ENCODE peak calls at places on chromosome 4, in eight cellular contexts. One of them, this sample, is unnamed. For H3K4me1, the result is how much of the 10 kb centered on the place peaks cover.

GRCh38 chr4:169665039-169665732 is 44.8 kb downstream of the CLCN3 start:
- DNase-seq in upper lobe of right lung: no peak
- DNase-seq in CD8-positive, alpha-beta memory T cell: no peak
- DNase-seq in neuronal stem cell: no peak
- DNase-seq in mesendoderm: no peak
- DNase-seq in ascending aorta: no peak
- DNase-seq in fibroblast of lung: peak
- DNase-seq in ovary: no peak
- DNase-seq in this sample: no peak

GRCh38 chr4:153019906-153020305 is 83.8 kb downstream of the FHDC1 start:
- DNase-seq in upper lobe of right lung: no peak
- DNase-seq in CD8-positive, alpha-beta memory T cell: no peak
- DNase-seq in neuronal stem cell: no peak
- DNase-seq in mesendoderm: no peak
- DNase-seq in ascending aorta: no peak
- DNase-seq in fibroblast of lung: no peak
- DNase-seq in ovary: no peak
- DNase-seq in this sample: no peak

GRCh38 chr4:148288448-148288847 is 153.8 kb downstream of the NR3C2 start:
- DNase-seq in upper lobe of right lung: no peak
- DNase-seq in CD8-positive, alpha-beta memory T cell: no peak
- DNase-seq in neuronal stem cell: no peak
- DNase-seq in mesendoderm: no peak
- DNase-seq in ascending aorta: no peak
- DNase-seq in fibroblast of lung: no peak
- DNase-seq in ovary: no peak
- DNase-seq in this sample: no peak

GRCh38 chr4:138399041-138399440 is 156.9 kb upstream of the SLC7A11 start:
- DNase-seq in upper lobe of right lung: no peak
- DNase-seq in CD8-positive, alpha-beta memory T cell: no peak
- DNase-seq in neuronal stem cell: no peak
- DNase-seq in mesendoderm: no peak
- DNase-seq in ascending aorta: no peak
- DNase-seq in fibroblast of lung: no peak
- DNase-seq in ovary: no peak
- DNase-seq in this sample: no peak

GRCh38 chr4:8892556-8893226 is 21.1 kb upstream of the HMX1 start:
- DNase-seq in upper lobe of right lung: no peak
- DNase-seq in CD8-positive, alpha-beta memory T cell: no peak
- DNase-seq in neuronal stem cell: no peak
- DNase-seq in mesendoderm: no peak
- DNase-seq in ascending aorta: no peak
- DNase-seq in fibroblast of lung: no peak
- DNase-seq in ovary: no peak
- DNase-seq in this sample: no peak

GRCh38 chr4:18369561-18369960 is 348.0 kb upstream of the LCORL start:
- DNase-seq in upper lobe of right lung: no peak
- DNase-seq in CD8-positive, alpha-beta memory T cell: no peak
- DNase-seq in neuronal stem cell: no peak
- DNase-seq in mesendoderm: no peak
- DNase-seq in ascending aorta: no peak
- DNase-seq in fibroblast of lung: no peak
- DNase-seq in ovary: no peak
- DNase-seq in this sample: no peak

GRCh38 chr4:118340109-118340508 is 12.7 kb downstream of the PRSS12 start:
- DNase-seq in upper lobe of right lung: no peak
- DNase-seq in CD8-positive, alpha-beta memory T cell: no peak
- DNase-seq in neuronal stem cell: no peak
- DNase-seq in mesendoderm: no peak
- DNase-seq in ascending aorta: no peak
- DNase-seq in fibroblast of lung: no peak
- DNase-seq in ovary: no peak
- DNase-seq in this sample: no peak

GRCh38 chr4:41443340-41444079 is 94.4 kb upstream of the LIMCH1 start:
- DNase-seq in upper lobe of right lung: no peak
- DNase-seq in CD8-positive, alpha-beta memory T cell: no peak
- DNase-seq in neuronal stem cell: no peak
- DNase-seq in mesendoderm: no peak
- DNase-seq in ascending aorta: no peak
- DNase-seq in fibroblast of lung: no peak
- DNase-seq in ovary: no peak
- DNase-seq in this sample: no peak

GRCh38 chr4:159227378-159227777 is 124.5 kb downstream of the RAPGEF2 start:
- DNase-seq in upper lobe of right lung: no peak
- DNase-seq in CD8-positive, alpha-beta memory T cell: no peak
- DNase-seq in neuronal stem cell: no peak
- DNase-seq in mesendoderm: peak
- DNase-seq in ascending aorta: no peak
- DNase-seq in fibroblast of lung: peak
- DNase-seq in ovary: no peak
- DNase-seq in this sample: no peak

DNA sequence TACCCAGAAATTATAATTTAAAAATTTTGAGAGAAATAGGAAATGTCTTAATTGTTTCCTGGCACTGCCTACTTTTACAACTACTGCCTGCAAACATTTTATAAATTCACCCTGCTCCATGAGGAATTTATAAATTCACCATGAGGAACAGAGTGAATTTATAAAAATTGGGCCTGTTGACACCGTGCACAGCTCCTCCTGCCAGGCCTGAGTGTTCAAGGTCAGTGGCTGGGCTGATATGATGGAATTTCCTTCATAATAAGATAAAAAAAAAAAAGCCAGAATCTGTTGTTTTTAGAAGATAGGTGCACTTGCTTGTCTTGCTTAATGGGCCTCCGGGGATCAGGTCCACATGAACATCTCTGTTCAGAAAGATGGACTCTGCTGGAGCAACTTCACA is 151.7 kb upstream of the RASGEF1B start:
- DNase-seq in upper lobe of right lung: no peak
- DNase-seq in CD8-positive, alpha-beta memory T cell: no peak
- DNase-seq in neuronal stem cell: no peak
- DNase-seq in mesendoderm: no peak
- DNase-seq in ascending aorta: no peak
- DNase-seq in fibroblast of lung: no peak
- DNase-seq in ovary: no peak
- DNase-seq in this sample: no peak
- H3K4me1 ChIP-seq in upper lobe of right lung: under half
- H3K4me1 ChIP-seq in CD8-positive, alpha-beta memory T cell: under half
- H3K4me1 ChIP-seq in neuronal stem cell: under half
- H3K4me1 ChIP-seq in mesendoderm: under half
- H3K4me1 ChIP-seq in ascending aorta: under half
- H3K4me1 ChIP-seq in fibroblast of lung: under half
- H3K4me1 ChIP-seq in ovary: under half
- H3K4me1 ChIP-seq in this sample: under half

GRCh38 chr4:1243451-1244080 is 5.4 kb downstream of the CTBP1 start:
- DNase-seq in upper lobe of right lung: no peak
- DNase-seq in CD8-positive, alpha-beta memory T cell: no peak
- DNase-seq in neuronal stem cell: no peak
- DNase-seq in mesendoderm: no peak
- DNase-seq in ascending aorta: no peak
- DNase-seq in fibroblast of lung: no peak
- DNase-seq in ovary: no peak
- DNase-seq in this sample: no peak

GRCh38 chr4:1244081-1244977 is 4.6 kb downstream of the CTBP1 start:
- DNase-seq in upper lobe of right lung: no peak
- DNase-seq in CD8-positive, alpha-beta memory T cell: no peak
- DNase-seq in neuronal stem cell: no peak
- DNase-seq in mesendoderm: no peak
- DNase-seq in ascending aorta: no peak
- DNase-seq in fibroblast of lung: no peak
- DNase-seq in ovary: peak
- DNase-seq in this sample: no peak

GRCh38 chr4:1245481-1246051 is 3.4 kb downstream of the CTBP1 start:
- DNase-seq in upper lobe of right lung: no peak
- DNase-seq in CD8-positive, alpha-beta memory T cell: no peak
- DNase-seq in neuronal stem cell: no peak
- DNase-seq in mesendoderm: no peak
- DNase-seq in ascending aorta: no peak
- DNase-seq in fibroblast of lung: no peak
- DNase-seq in ovary: no peak
- DNase-seq in this sample: no peak

GRCh38 chr4:1246111-1246881 is 2.6 kb downstream of the CTBP1 start:
- DNase-seq in upper lobe of right lung: peak
- DNase-seq in CD8-positive, alpha-beta memory T cell: no peak
- DNase-seq in neuronal stem cell: no peak
- DNase-seq in mesendoderm: no peak
- DNase-seq in ascending aorta: no peak
- DNase-seq in fibroblast of lung: no peak
- DNase-seq in ovary: peak
- DNase-seq in this sample: no peak

GRCh38 chr4:1244978-1245471 is 3.9 kb downstream of the CTBP1 start:
- DNase-seq in upper lobe of right lung: no peak
- DNase-seq in CD8-positive, alpha-beta memory T cell: no peak
- DNase-seq in neuronal stem cell: no peak
- DNase-seq in mesendoderm: no peak
- DNase-seq in ascending aorta: no peak
- DNase-seq in fibroblast of lung: no peak
- DNase-seq in ovary: no peak
- DNase-seq in this sample: no peak
- H3K4me3 ChIP-seq in upper lobe of right lung: no peak
- H3K4me3 ChIP-seq in CD8-positive, alpha-beta memory T cell: no peak
- H3K4me3 ChIP-seq in neuronal stem cell: no peak
- H3K4me3 ChIP-seq in mesendoderm: no peak
- H3K4me3 ChIP-seq in ascending aorta: peak
- H3K4me3 ChIP-seq in fibroblast of lung: no peak
- H3K4me3 ChIP-seq in ovary: no peak
- H3K4me3 ChIP-seq in this sample: no peak

GRCh38 chr4:6910340-6910959 is 824 bp downstream of the TBC1D14 start:
- DNase-seq in upper lobe of right lung: no peak
- DNase-seq in CD8-positive, alpha-beta memory T cell: no peak
- DNase-seq in neuronal stem cell: no peak
- DNase-seq in mesendoderm: peak
- DNase-seq in ascending aorta: no peak
- DNase-seq in fibroblast of lung: no peak
- DNase-seq in ovary: no peak
- DNase-seq in this sample: no peak

GRCh38 chr4:6913350-6913749 is 3.7 kb downstream of the TBC1D14 start:
- DNase-seq in upper lobe of right lung: no peak
- DNase-seq in CD8-positive, alpha-beta memory T cell: no peak
- DNase-seq in neuronal stem cell: no peak
- DNase-seq in mesendoderm: no peak
- DNase-seq in ascending aorta: no peak
- DNase-seq in fibroblast of lung: no peak
- DNase-seq in ovary: no peak
- DNase-seq in this sample: no peak

GRCh38 chr4:6914448-6914847 is 4.8 kb downstream of the TBC1D14 start:
- DNase-seq in upper lobe of right lung: no peak
- DNase-seq in CD8-positive, alpha-beta memory T cell: no peak
- DNase-seq in neuronal stem cell: no peak
- DNase-seq in mesendoderm: no peak
- DNase-seq in ascending aorta: no peak
- DNase-seq in fibroblast of lung: peak
- DNase-seq in ovary: no peak
- DNase-seq in this sample: no peak

GRCh38 chr4:6910960-6911874 is 1.6 kb downstream of the TBC1D14 start:
- DNase-seq in upper lobe of right lung: no peak
- DNase-seq in CD8-positive, alpha-beta memory T cell: no peak
- DNase-seq in neuronal stem cell: no peak
- DNase-seq in mesendoderm: no peak
- DNase-seq in ascending aorta: no peak
- DNase-seq in fibroblast of lung: no peak
- DNase-seq in ovary: no peak
- DNase-seq in this sample: no peak

GRCh38 chr4:6912412-6912811 is 2.8 kb downstream of the TBC1D14 start:
- DNase-seq in upper lobe of right lung: no peak
- DNase-seq in CD8-positive, alpha-beta memory T cell: no peak
- DNase-seq in neuronal stem cell: no peak
- DNase-seq in mesendoderm: no peak
- DNase-seq in ascending aorta: no peak
- DNase-seq in fibroblast of lung: no peak
- DNase-seq in ovary: no peak
- DNase-seq in this sample: no peak
- H3K27ac ChIP-seq in upper lobe of right lung: no peak
- H3K27ac ChIP-seq in CD8-positive, alpha-beta memory T cell: no peak
- H3K27ac ChIP-seq in neuronal stem cell: no peak
- H3K27ac ChIP-seq in mesendoderm: no peak
- H3K27ac ChIP-seq in ascending aorta: no peak
- H3K27ac ChIP-seq in fibroblast of lung: no peak
- H3K27ac ChIP-seq in ovary: no peak
- H3K27ac ChIP-seq in this sample: no peak

DNA sequence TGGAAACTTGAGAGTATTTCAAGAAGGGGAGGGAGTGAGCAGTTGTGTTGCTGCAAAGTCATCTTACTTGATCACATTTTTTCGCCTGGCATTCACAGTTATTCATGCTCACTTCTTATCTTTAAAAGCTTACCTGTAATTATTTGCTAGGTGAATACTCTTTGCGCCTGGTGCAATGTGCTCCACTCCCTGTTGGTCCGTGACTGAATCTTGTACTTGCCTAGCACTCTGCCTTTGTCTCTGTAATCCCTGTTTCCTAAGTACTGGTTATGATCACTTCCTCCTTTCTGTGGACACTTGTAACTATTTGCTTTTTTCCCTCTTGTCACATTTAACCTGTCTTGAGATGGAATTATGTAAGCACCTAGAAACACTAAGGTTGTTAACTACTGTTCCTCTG is 5.8 kb downstream of the BMP2K start:
- DNase-seq in upper lobe of right lung: no peak
- DNase-seq in CD8-positive, alpha-beta memory T cell: no peak
- DNase-seq in neuronal stem cell: no peak
- DNase-seq in mesendoderm: no peak
- DNase-seq in ascending aorta: no peak
- DNase-seq in fibroblast of lung: no peak
- DNase-seq in ovary: no peak
- DNase-seq in this sample: no peak
- H3K4me1 ChIP-seq in upper lobe of right lung: half or more
- H3K4me1 ChIP-seq in CD8-positive, alpha-beta memory T cell: under half
- H3K4me1 ChIP-seq in neuronal stem cell: under half
- H3K4me1 ChIP-seq in mesendoderm: under half
- H3K4me1 ChIP-seq in ascending aorta: under half
- H3K4me1 ChIP-seq in fibroblast of lung: under half
- H3K4me1 ChIP-seq in ovary: under half
- H3K4me1 ChIP-seq in this sample: under half

This sample was measured in iPS DF 6.9.